ENCODE peak calls at places on chromosome 12, in four cellular contexts. One of them, this sample, is unnamed.

GRCh38 chr12:75837700-75838099 is 193.9 kb downstream of the PHLDA1 start:
- DNase-seq in PC-3: no peak
- DNase-seq in neural progenitor cell: peak; percentile 11
- DNase-seq in astrocyte: no peak
- DNase-seq in this sample: no peak

GRCh38 chr12:113200016-113200797 is 14.7 kb downstream of the RITA1 start:
- DNase-seq in PC-3: no peak
- DNase-seq in astrocyte: no peak
- DNase-seq in neural progenitor cell: no peak
- DNase-seq in this sample: no peak

GRCh38 chr12:107660230-107660629 is 25.4 kb upstream of the PWP1 start:
- DNase-seq in neural progenitor cell: no peak
- DNase-seq in PC-3: peak; percentile 83
- DNase-seq in astrocyte: no peak
- DNase-seq in this sample: no peak

GRCh38 chr12:12091977-12092663 is 21.4 kb downstream of the BCL2L14 start:
- DNase-seq in astrocyte: no peak
- DNase-seq in PC-3: no peak
- DNase-seq in neural progenitor cell: no peak
- DNase-seq in this sample: no peak

GRCh38 chr12:122079038-122079531 is 529 bp downstream of the MLXIP start:
- DNase-seq in neural progenitor cell: peak; percentile 54
- DNase-seq in PC-3: peak; percentile 39
- DNase-seq in astrocyte: no peak
- DNase-seq in this sample: peak; percentile 66

GRCh38 chr12:11749943-11750690 is 100.6 kb downstream of the ETV6 start:
- DNase-seq in PC-3: no peak
- DNase-seq in astrocyte: no peak
- DNase-seq in neural progenitor cell: no peak
- DNase-seq in this sample: no peak

GRCh38 chr12:109680521-109681030 is 33.0 kb upstream of the FAM222A start:
- DNase-seq in astrocyte: no peak
- DNase-seq in neural progenitor cell: no peak
- DNase-seq in PC-3: peak; percentile 45
- DNase-seq in this sample: no peak

GRCh38 chr12:66971816-66972215 is 292.9 kb upstream of the GRIP1 start:
- DNase-seq in neural progenitor cell: no peak
- DNase-seq in astrocyte: no peak
- DNase-seq in PC-3: no peak
- DNase-seq in this sample: no peak

GRCh38 chr12:92146865-92147264 is 1.2 kb upstream of the BTG1 start:
- DNase-seq in neural progenitor cell: no peak
- DNase-seq in astrocyte: no peak
- DNase-seq in PC-3: no peak
- DNase-seq in this sample: peak; percentile 21

GRCh38 chr12:80509781-80510556 is 65.9 kb downstream of the PTPRQ start:
- DNase-seq in neural progenitor cell: no peak
- DNase-seq in astrocyte: peak; percentile 69
- DNase-seq in PC-3: peak; percentile 55
- DNase-seq in this sample: peak; percentile 86

GRCh38 chr12:46830731-46831334 is 5.0 kb upstream of the SLC38A4 start:
- DNase-seq in astrocyte: no peak
- DNase-seq in PC-3: no peak
- DNase-seq in neural progenitor cell: peak; percentile 40
- DNase-seq in this sample: peak; percentile 44

GRCh38 chr12:2683283-2684025 is 111.3 kb upstream of the FKBP4 start:
- DNase-seq in PC-3: no peak
- DNase-seq in neural progenitor cell: no peak
- DNase-seq in astrocyte: no peak
- DNase-seq in this sample: peak; percentile 36

GRCh38 chr12:116594325-116595038 is 35.3 kb downstream of the MAP1LC3B2 start:
- DNase-seq in astrocyte: no peak
- DNase-seq in PC-3: no peak
- DNase-seq in neural progenitor cell: no peak
- DNase-seq in this sample: no peak

GRCh38 chr12:108289342-108290131 is 49.6 kb downstream of the CMKLR1 start:
- DNase-seq in astrocyte: no peak
- DNase-seq in PC-3: no peak
- DNase-seq in neural progenitor cell: no peak
- DNase-seq in this sample: no peak

GRCh38 chr12:126602611-126603010 is 1537.4 kb downstream of the AACS start:
- DNase-seq in neural progenitor cell: no peak
- DNase-seq in astrocyte: no peak
- DNase-seq in PC-3: no peak
- DNase-seq in this sample: no peak

GRCh38 chr12:56230449-56231183 is 765 bp downstream of the SLC39A5 start:
- DNase-seq in PC-3: no peak
- DNase-seq in neural progenitor cell: peak; percentile 13
- DNase-seq in astrocyte: no peak
- DNase-seq in this sample: no peak

GRCh38 chr12:93199831-93200236 is 177.9 kb upstream of the NUDT4 start:
- DNase-seq in astrocyte: peak; percentile 60
- DNase-seq in PC-3: no peak
- DNase-seq in neural progenitor cell: no peak
- DNase-seq in this sample: peak; percentile 13

GRCh38 chr12:43131304-43131703 is 420.7 kb downstream of the ADAMTS20 start:
- DNase-seq in PC-3: no peak
- DNase-seq in neural progenitor cell: peak; percentile 19
- DNase-seq in astrocyte: peak; percentile 10
- DNase-seq in this sample: no peak

GRCh38 chr12:97960225-97960624 is 497.6 kb downstream of the RMST start:
- DNase-seq in astrocyte: no peak
- DNase-seq in neural progenitor cell: peak; percentile 10
- DNase-seq in PC-3: no peak
- DNase-seq in this sample: no peak

GRCh38 chr12:30134229-30134628 is 350.5 kb upstream of the TMTC1 start:
- DNase-seq in astrocyte: no peak
- DNase-seq in PC-3: peak; percentile 64
- DNase-seq in neural progenitor cell: peak; percentile 43
- DNase-seq in this sample: no peak

GRCh38 chr12:111303531-111303930 is 65.4 kb downstream of the PHETA1 start:
- DNase-seq in neural progenitor cell: no peak
- DNase-seq in astrocyte: no peak
- DNase-seq in PC-3: no peak
- DNase-seq in this sample: no peak

DNA sequence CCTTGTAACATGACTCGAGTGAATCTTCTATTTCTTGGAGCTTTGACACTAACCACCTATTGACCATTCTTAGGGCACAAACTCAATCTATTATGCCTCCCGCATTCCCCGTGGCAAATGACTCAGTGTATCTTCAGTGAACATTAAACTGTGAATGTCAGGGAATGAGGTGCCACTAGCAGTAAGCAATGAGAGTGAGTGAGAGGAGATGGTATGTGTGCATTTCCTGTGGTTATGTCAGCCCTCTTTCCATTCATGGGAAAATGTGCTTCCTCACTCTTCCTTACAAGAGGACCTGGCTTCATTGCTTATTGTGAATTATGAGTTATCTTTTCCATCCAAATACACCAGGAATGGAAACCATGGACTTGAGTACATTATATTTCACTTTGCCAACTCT is 229.2 kb downstream of the EMP1 start:
- DNase-seq in astrocyte: peak; percentile 88
- DNase-seq in neural progenitor cell: no peak
- DNase-seq in PC-3: peak; percentile 71
- DNase-seq in this sample: peak; percentile 94
- H2AFZ ChIP-seq in astrocyte: no peak overlapping the region
- H2AFZ ChIP-seq in neural progenitor cell: no peak overlapping the region
- H2AFZ ChIP-seq in PC-3: no peak overlapping the region
- H2AFZ ChIP-seq in this sample: no peak overlapping the region

GRCh38 chr12:4212845-4213244 is 60.7 kb upstream of the CCND2 start:
- DNase-seq in astrocyte: no peak
- DNase-seq in neural progenitor cell: no peak
- DNase-seq in PC-3: no peak
- DNase-seq in this sample: no peak

GRCh38 chr12:4217091-4217490 is 56.5 kb upstream of the CCND2 start:
- DNase-seq in astrocyte: no peak
- DNase-seq in neural progenitor cell: no peak
- DNase-seq in PC-3: no peak
- DNase-seq in this sample: no peak

GRCh38 chr12:4215862-4216541 is 57.6 kb upstream of the CCND2 start:
- DNase-seq in PC-3: peak; percentile 23
- DNase-seq in neural progenitor cell: no peak
- DNase-seq in astrocyte: no peak
- DNase-seq in this sample: no peak

GRCh38 chr12:4214912-4215861 is 58.4 kb upstream of the CCND2 start:
- DNase-seq in PC-3: no peak
- DNase-seq in astrocyte: no peak
- DNase-seq in neural progenitor cell: no peak
- DNase-seq in this sample: no peak

GRCh38 chr12:4216542-4216927 is 57.0 kb upstream of the CCND2 start:
- DNase-seq in PC-3: no peak
- DNase-seq in neural progenitor cell: no peak
- DNase-seq in astrocyte: no peak
- DNase-seq in this sample: no peak
- H3K27ac ChIP-seq in PC-3: no peak overlapping the region
- H3K27ac ChIP-seq in neural progenitor cell: no peak overlapping the region
- H3K27ac ChIP-seq in astrocyte: no peak overlapping the region
- H3K27ac ChIP-seq in this sample: no peak overlapping the region

DNA sequence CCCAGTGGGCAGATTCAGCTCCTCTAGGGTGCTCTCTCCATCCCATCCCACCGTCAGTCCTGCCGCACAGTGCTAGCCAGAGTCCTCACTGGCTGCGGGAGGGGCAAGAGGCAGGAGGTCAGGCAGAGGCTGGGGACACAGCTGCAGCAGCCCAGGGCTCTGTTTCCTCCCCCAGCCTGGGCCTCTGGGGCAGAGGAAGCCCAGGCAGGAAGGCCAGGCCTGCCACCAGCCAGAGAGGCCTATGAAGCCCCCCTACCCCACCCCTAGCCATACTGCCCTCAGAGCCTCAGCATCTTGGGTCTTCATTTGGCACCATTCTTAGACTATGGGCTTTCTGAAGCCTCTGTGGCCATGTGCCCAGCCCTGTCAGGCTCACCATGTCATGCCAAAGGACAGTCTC is 3.4 kb downstream of the ACVRL1 start:
- DNase-seq in neural progenitor cell: no peak
- DNase-seq in PC-3: no peak
- DNase-seq in astrocyte: no peak
- DNase-seq in this sample: no peak
- H2AFZ ChIP-seq in neural progenitor cell: no peak overlapping the region
- H2AFZ ChIP-seq in PC-3: no peak overlapping the region
- H2AFZ ChIP-seq in astrocyte: no peak overlapping the region
- H2AFZ ChIP-seq in this sample: no peak overlapping the region

GRCh38 chr12:27257104-27257848 is 13.2 kb downstream of the STK38L start:
- DNase-seq in PC-3: no peak
- DNase-seq in neural progenitor cell: no peak
- DNase-seq in astrocyte: no peak
- DNase-seq in this sample: peak; percentile 77

GRCh38 chr12:27252934-27253333 is 8.8 kb downstream of the STK38L start:
- DNase-seq in astrocyte: no peak
- DNase-seq in PC-3: no peak
- DNase-seq in neural progenitor cell: no peak
- DNase-seq in this sample: no peak

DNA sequence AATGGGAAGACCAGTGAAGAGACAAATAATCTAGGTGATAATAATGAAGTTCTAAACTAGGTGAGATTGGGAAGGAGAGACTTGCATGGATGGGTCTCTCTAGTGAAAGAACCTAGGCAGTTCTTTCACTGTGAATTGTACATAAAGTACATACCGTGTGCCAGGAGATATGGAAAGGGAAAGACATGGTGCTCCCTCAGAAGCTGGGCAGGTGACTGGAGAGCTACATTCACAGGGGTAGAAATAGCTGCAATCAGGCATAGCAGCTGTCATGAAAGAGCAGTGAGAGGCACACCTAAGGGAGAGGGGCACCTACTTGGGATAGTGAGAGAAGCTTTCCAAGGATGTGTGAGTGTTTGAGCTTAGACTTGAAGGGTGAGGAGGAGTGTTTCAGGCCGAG is 9.3 kb downstream of the STK38L start:
- DNase-seq in PC-3: no peak
- DNase-seq in neural progenitor cell: no peak
- DNase-seq in astrocyte: no peak
- DNase-seq in this sample: no peak
- H3K27ac ChIP-seq in PC-3: no peak overlapping the region
- H3K27ac ChIP-seq in neural progenitor cell: no peak overlapping the region
- H3K27ac ChIP-seq in astrocyte: no peak overlapping the region
- H3K27ac ChIP-seq in this sample: no peak overlapping the region

GRCh38 chr12:31702047-31702446 is 26.8 kb downstream of the AMN1 start:
- DNase-seq in neural progenitor cell: peak; percentile 42
- DNase-seq in astrocyte: peak; percentile 16
- DNase-seq in PC-3: peak; percentile 28
- DNase-seq in this sample: peak; percentile 25
- H2AFZ ChIP-seq in neural progenitor cell: no peak overlapping the region
- H2AFZ ChIP-seq in astrocyte: no peak overlapping the region
- H2AFZ ChIP-seq in PC-3: no peak overlapping the region
- H2AFZ ChIP-seq in this sample: no peak overlapping the region

GRCh38 chr12:128908254-128908653 is 55.0 kb downstream of the GLT1D1 start:
- DNase-seq in astrocyte: no peak
- DNase-seq in neural progenitor cell: no peak
- DNase-seq in PC-3: no peak
- DNase-seq in this sample: no peak
- H3K27ac ChIP-seq in astrocyte: no peak overlapping the region
- H3K27ac ChIP-seq in neural progenitor cell: no peak overlapping the region
- H3K27ac ChIP-seq in PC-3: no peak overlapping the region
- H3K27ac ChIP-seq in this sample: no peak overlapping the region

GRCh38 chr12:26832817-26833691 is at the start of gene ITPR2:
- DNase-seq in PC-3: peak; percentile 97
- DNase-seq in astrocyte: peak; percentile 77
- DNase-seq in neural progenitor cell: peak; percentile 94
- DNase-seq in this sample: peak; percentile 95

GRCh38 chr12:26830358-26830757 is 2.6 kb downstream of the ITPR2 start:
- DNase-seq in neural progenitor cell: no peak
- DNase-seq in PC-3: no peak
- DNase-seq in astrocyte: no peak
- DNase-seq in this sample: no peak

GRCh38 chr12:26830783-26831601 is 2.0 kb downstream of the ITPR2 start:
- DNase-seq in neural progenitor cell: no peak
- DNase-seq in PC-3: no peak
- DNase-seq in astrocyte: no peak
- DNase-seq in this sample: no peak

GRCh38 chr12:26831959-26832816 is 806 bp downstream of the ITPR2 start:
- DNase-seq in astrocyte: peak; percentile 73
- DNase-seq in PC-3: peak; percentile 87
- DNase-seq in neural progenitor cell: peak; percentile 66
- DNase-seq in this sample: peak; percentile 91

DNA sequence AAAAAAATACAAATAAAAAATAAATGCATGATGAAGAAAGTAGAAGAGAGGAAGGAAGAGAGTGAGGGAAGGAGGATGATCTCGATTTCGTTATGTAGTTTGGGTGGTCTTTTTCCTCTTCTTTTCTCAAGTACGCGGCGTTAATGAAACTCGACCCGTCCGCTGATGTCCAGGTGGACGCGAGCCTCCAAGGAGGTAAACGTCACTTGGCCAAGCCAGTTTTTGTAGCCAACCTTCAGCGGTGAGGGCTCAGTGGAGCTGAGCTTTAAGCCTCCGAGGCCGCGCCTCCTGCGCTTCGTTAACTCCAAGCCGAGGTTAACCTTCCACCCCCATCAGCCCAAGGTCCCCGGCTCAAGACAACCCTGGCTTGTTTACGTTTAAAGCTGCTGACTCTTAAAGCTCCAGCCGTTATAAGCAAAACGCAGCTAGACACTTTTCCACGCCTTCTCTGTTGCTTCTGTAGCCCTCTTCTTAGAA is 736 bp upstream of the ITPR2 start:
- DNase-seq in neural progenitor cell: peak; percentile 81
- DNase-seq in astrocyte: no peak
- DNase-seq in PC-3: peak; percentile 34
- DNase-seq in this sample: peak; percentile 52
- H2AFZ ChIP-seq in neural progenitor cell: peak overlapping the region; percentile 75
- H2AFZ ChIP-seq in astrocyte: peak overlapping the region; percentile 82
- H2AFZ ChIP-seq in PC-3: peak overlapping the region; percentile 85
- H2AFZ ChIP-seq in this sample: peak overlapping the region; percentile 85